ENCODE peak calls at places on chromosomes 5 and 9, in six cellular contexts. B is MG63, L is non-pigmented ciliary epithelial cell, K is iris pigment epithelial cell, C is lung, Q is stomach. O is an unnamed sample.

GRCh38 chr9:119375892-119376291 is 6.7 kb upstream of the BRINP1 start:
- DNase-seq in B (peak; percentile 31), L (no peak), K (peak; percentile 38), C (no peak), Q (no peak), O (peak; percentile 6)

GRCh38 chr9:35385042-35385441 is 104.9 kb upstream of the RUSC2 start:
- DNase-seq in B (peak; percentile 43), L (peak; percentile 17), K (peak; percentile 60), C (no peak), Q (no peak), O (peak; percentile 53)

GRCh38 chr5:36777105-36777757 is 99.3 kb upstream of the NIPBL start:
- DNase-seq in B (no peak), L (peak; percentile 4), K (peak; percentile 47), C (no peak), Q (no peak), O (peak; percentile 44)

GRCh38 chr9:127214421-127215265 is 49.9 kb upstream of the GARNL3 start:
- DNase-seq in B (peak; percentile 32), L (peak; percentile 13), K (peak; percentile 47), C (peak; percentile 64), Q (peak; percentile 79), O (peak; percentile 47)

GRCh38 chr9:969693-970309 is 6.7 kb upstream of the DMRT3 start:
- DNase-seq in B (no peak), L (no peak), K (no peak), C (no peak), Q (no peak), O (no peak)

GRCh38 chr5:143338658-143339366 is 64.7 kb downstream of the NR3C1 start:
- DNase-seq in B (no peak), L (no peak), K (peak; percentile 84), C (no peak), Q (no peak), O (peak; percentile 78)

GRCh38 chr5:64773533-64773932 is 4.8 kb downstream of the CWC27 start:
- DNase-seq in B (no peak), L (no peak), K (no peak), C (no peak), Q (no peak), O (no peak)

GRCh38 chr5:5466227-5466626 is 43.8 kb downstream of the ICE1 start:
- DNase-seq in B (no peak), L (no peak), K (no peak), C (no peak), Q (no peak), O (no peak)

GRCh38 chr5:149118463-149118862 is 22.8 kb upstream of the ABLIM3 start:
- DNase-seq in B (no peak), L (no peak), K (no peak), C (no peak), Q (no peak), O (no peak)

GRCh38 chr9:113746486-113746885 is 129.6 kb upstream of the ZNF618 start:
- DNase-seq in B (no peak), L (no peak), K (no peak), C (no peak), Q (no peak), O (no peak)

GRCh38 chr9:130018260-130018659 is 24.7 kb downstream of the FNBP1 start:
- DNase-seq in B (no peak), L (no peak), K (peak; percentile 61), C (no peak), Q (no peak), O (no peak)

GRCh38 chr5:1948663-1949191 is 66.0 kb upstream of the IRX4 start:
- DNase-seq in B (no peak), L (no peak), K (no peak), C (no peak), Q (no peak), O (no peak)

GRCh38 chr5:91384671-91385430 is 1.7 kb upstream of the ARRDC3 start:
- DNase-seq in B (no peak), L (peak; percentile 83), K (peak; percentile 89), C (peak; percentile 51), Q (peak; percentile 40), O (peak; percentile 92)

GRCh38 chr5:14659821-14660607 is 4.5 kb upstream of the OTULIN start:
- DNase-seq in B (peak; percentile 83), L (no peak), K (peak; percentile 59), C (no peak), Q (no peak), O (peak; percentile 42)

GRCh38 chr9:95834281-95834907 is 41.1 kb upstream of the ERCC6L2 start:
- DNase-seq in B (no peak), L (no peak), K (peak; percentile 63), C (no peak), Q (no peak), O (peak; percentile 91)

GRCh38 chr5:127957701-127958190 is 125.8 kb upstream of the SLC12A2 start:
- DNase-seq in B (no peak), L (no peak), K (no peak), C (no peak), Q (no peak), O (no peak)

GRCh38 chr5:12777342-12777741 is 873.1 kb upstream of the CTNND2 start:
- DNase-seq in B (no peak), L (no peak), K (no peak), C (no peak), Q (no peak), O (no peak)

GRCh38 chr5:175824621-175825020 is 46.8 kb upstream of the CPLX2 start:
- DNase-seq in B (no peak), L (no peak), K (no peak), C (no peak), Q (no peak), O (no peak)

GRCh38 chr5:169258372-169259000 is 42.5 kb downstream of the SLIT3 start:
- DNase-seq in B (no peak), L (no peak), K (no peak), C (no peak), Q (no peak), O (no peak)

GRCh38 chr9:35689601-35690446 is at the start of gene TPM2:
- DNase-seq in B (peak; percentile 99), L (no peak), K (peak; percentile 84), C (peak; percentile 41), Q (peak; percentile 37), O (peak; percentile 89)